ENCODE peak calls at places on chromosomes 4 and X, in ten cellular contexts. One of them, this sample, is unnamed.

GRCh38 chr4:184853385-184853784 is 27.6 kb upstream of the ACSL1 start:
- DNase-seq in EL: no peak
- DNase-seq in PC-3: no peak
- DNase-seq in GM18507: no peak
- DNase-seq in mammary epithelial cell: no peak
- DNase-seq in anterior cingulate cortex: no peak
- DNase-seq in activated T-cell treated with anti-CD3 and anti-CD28 coated beads, Interleukin-2, amount 50 U/mL, for 48 hours: no peak
- DNase-seq in H9: no peak
- DNase-seq in T-helper 9 cell: no peak
- DNase-seq in T-helper 1 cell: no peak
- DNase-seq in this sample: no peak

GRCh38 chr4:186021461-186022167 is 47.3 kb upstream of the TLR3 start:
- DNase-seq in mammary epithelial cell: peak
- DNase-seq in activated T-cell treated with anti-CD3 and anti-CD28 coated beads, Interleukin-2, amount 50 U/mL, for 48 hours: no peak
- DNase-seq in T-helper 9 cell: no peak
- DNase-seq in PC-3: peak
- DNase-seq in GM18507: no peak
- DNase-seq in T-helper 1 cell: no peak
- DNase-seq in H9: peak
- DNase-seq in anterior cingulate cortex: peak
- DNase-seq in EL: peak
- DNase-seq in this sample: peak

GRCh38 chrX:16465081-16465876 is 184.7 kb upstream of the S100G start:
- DNase-seq in mammary epithelial cell: peak
- DNase-seq in H9: no peak
- DNase-seq in GM18507: no peak
- DNase-seq in T-helper 9 cell: no peak
- DNase-seq in activated T-cell treated with anti-CD3 and anti-CD28 coated beads, Interleukin-2, amount 50 U/mL, for 48 hours: no peak
- DNase-seq in anterior cingulate cortex: no peak
- DNase-seq in EL: no peak
- DNase-seq in PC-3: peak
- DNase-seq in T-helper 1 cell: no peak
- DNase-seq in this sample: peak

GRCh38 chr4:1340861-1341260 is 6.1 kb upstream of the UVSSA start:
- DNase-seq in anterior cingulate cortex: no peak
- DNase-seq in T-helper 1 cell: no peak
- DNase-seq in GM18507: no peak
- DNase-seq in mammary epithelial cell: no peak
- DNase-seq in EL: no peak
- DNase-seq in T-helper 9 cell: no peak
- DNase-seq in activated T-cell treated with anti-CD3 and anti-CD28 coated beads, Interleukin-2, amount 50 U/mL, for 48 hours: no peak
- DNase-seq in H9: no peak
- DNase-seq in PC-3: no peak
- DNase-seq in this sample: no peak

GRCh38 chr4:166989886-166990285 is 244.4 kb downstream of the SPOCK3 start:
- DNase-seq in activated T-cell treated with anti-CD3 and anti-CD28 coated beads, Interleukin-2, amount 50 U/mL, for 48 hours: no peak
- DNase-seq in PC-3: no peak
- DNase-seq in anterior cingulate cortex: no peak
- DNase-seq in T-helper 9 cell: no peak
- DNase-seq in T-helper 1 cell: no peak
- DNase-seq in mammary epithelial cell: no peak
- DNase-seq in GM18507: no peak
- DNase-seq in H9: no peak
- DNase-seq in EL: no peak
- DNase-seq in this sample: peak

GRCh38 chr4:109990307-109991257 is 77.9 kb downstream of the EGF start:
- DNase-seq in mammary epithelial cell: no peak
- DNase-seq in H9: no peak
- DNase-seq in T-helper 1 cell: no peak
- DNase-seq in anterior cingulate cortex: no peak
- DNase-seq in EL: no peak
- DNase-seq in PC-3: no peak
- DNase-seq in activated T-cell treated with anti-CD3 and anti-CD28 coated beads, Interleukin-2, amount 50 U/mL, for 48 hours: no peak
- DNase-seq in T-helper 9 cell: no peak
- DNase-seq in GM18507: peak
- DNase-seq in this sample: no peak

GRCh38 chrX:54721424-54721823 is 76.6 kb downstream of the ITIH6 start:
- DNase-seq in EL: peak
- DNase-seq in T-helper 1 cell: no peak
- DNase-seq in activated T-cell treated with anti-CD3 and anti-CD28 coated beads, Interleukin-2, amount 50 U/mL, for 48 hours: no peak
- DNase-seq in anterior cingulate cortex: no peak
- DNase-seq in mammary epithelial cell: peak
- DNase-seq in GM18507: no peak
- DNase-seq in H9: no peak
- DNase-seq in T-helper 9 cell: no peak
- DNase-seq in PC-3: peak
- DNase-seq in this sample: peak

GRCh38 chr4:141133146-141134006 is at the start of gene RNF150:
- DNase-seq in T-helper 1 cell: no peak
- DNase-seq in GM18507: peak
- DNase-seq in PC-3: peak
- DNase-seq in anterior cingulate cortex: peak
- DNase-seq in EL: peak
- DNase-seq in mammary epithelial cell: peak
- DNase-seq in T-helper 9 cell: no peak
- DNase-seq in activated T-cell treated with anti-CD3 and anti-CD28 coated beads, Interleukin-2, amount 50 U/mL, for 48 hours: peak
- DNase-seq in H9: peak
- DNase-seq in this sample: peak

GRCh38 chr4:24988776-24989175 is 42.0 kb downstream of the LGI2 start:
- DNase-seq in T-helper 9 cell: no peak
- DNase-seq in H9: peak
- DNase-seq in anterior cingulate cortex: no peak
- DNase-seq in EL: peak
- DNase-seq in GM18507: no peak
- DNase-seq in T-helper 1 cell: no peak
- DNase-seq in PC-3: peak
- DNase-seq in activated T-cell treated with anti-CD3 and anti-CD28 coated beads, Interleukin-2, amount 50 U/mL, for 48 hours: no peak
- DNase-seq in mammary epithelial cell: peak
- DNase-seq in this sample: peak

GRCh38 chrX:40096395-40097091 is 1.2 kb downstream of the BCOR start:
- DNase-seq in mammary epithelial cell: peak
- DNase-seq in activated T-cell treated with anti-CD3 and anti-CD28 coated beads, Interleukin-2, amount 50 U/mL, for 48 hours: peak
- DNase-seq in GM18507: no peak
- DNase-seq in T-helper 9 cell: peak
- DNase-seq in T-helper 1 cell: peak
- DNase-seq in H9: peak
- DNase-seq in anterior cingulate cortex: peak
- DNase-seq in PC-3: peak
- DNase-seq in EL: peak
- DNase-seq in this sample: no peak

GRCh38 chr4:78584863-78585576 is 33.5 kb downstream of the ANXA3 start:
- DNase-seq in GM18507: no peak
- DNase-seq in PC-3: no peak
- DNase-seq in activated T-cell treated with anti-CD3 and anti-CD28 coated beads, Interleukin-2, amount 50 U/mL, for 48 hours: no peak
- DNase-seq in H9: no peak
- DNase-seq in anterior cingulate cortex: no peak
- DNase-seq in T-helper 1 cell: no peak
- DNase-seq in EL: no peak
- DNase-seq in mammary epithelial cell: no peak
- DNase-seq in T-helper 9 cell: no peak
- DNase-seq in this sample: peak

GRCh38 chrX:69222103-69223090 is 57.1 kb upstream of the PJA1 start:
- DNase-seq in PC-3: peak
- DNase-seq in T-helper 1 cell: peak
- DNase-seq in H9: peak
- DNase-seq in T-helper 9 cell: peak
- DNase-seq in activated T-cell treated with anti-CD3 and anti-CD28 coated beads, Interleukin-2, amount 50 U/mL, for 48 hours: peak
- DNase-seq in GM18507: peak
- DNase-seq in mammary epithelial cell: peak
- DNase-seq in EL: peak
- DNase-seq in anterior cingulate cortex: peak
- DNase-seq in this sample: peak

GRCh38 chrX:123822965-123823364 is 36.9 kb upstream of the XIAP start:
- DNase-seq in PC-3: no peak
- DNase-seq in activated T-cell treated with anti-CD3 and anti-CD28 coated beads, Interleukin-2, amount 50 U/mL, for 48 hours: no peak
- DNase-seq in mammary epithelial cell: no peak
- DNase-seq in T-helper 9 cell: no peak
- DNase-seq in anterior cingulate cortex: no peak
- DNase-seq in T-helper 1 cell: no peak
- DNase-seq in H9: no peak
- DNase-seq in GM18507: no peak
- DNase-seq in EL: no peak
- DNase-seq in this sample: no peak

GRCh38 chr4:123397276-123398150 is 918 bp downstream of the SPRY1 start:
- DNase-seq in T-helper 9 cell: peak
- DNase-seq in anterior cingulate cortex: peak
- DNase-seq in GM18507: no peak
- DNase-seq in T-helper 1 cell: peak
- DNase-seq in activated T-cell treated with anti-CD3 and anti-CD28 coated beads, Interleukin-2, amount 50 U/mL, for 48 hours: peak
- DNase-seq in PC-3: peak
- DNase-seq in H9: peak
- DNase-seq in EL: peak
- DNase-seq in mammary epithelial cell: peak
- DNase-seq in this sample: peak

GRCh38 chr4:39362827-39363226 is 3.3 kb downstream of the RFC1 start:
- DNase-seq in anterior cingulate cortex: no peak
- DNase-seq in T-helper 1 cell: no peak
- DNase-seq in PC-3: no peak
- DNase-seq in EL: peak
- DNase-seq in activated T-cell treated with anti-CD3 and anti-CD28 coated beads, Interleukin-2, amount 50 U/mL, for 48 hours: no peak
- DNase-seq in GM18507: no peak
- DNase-seq in T-helper 9 cell: no peak
- DNase-seq in H9: no peak
- DNase-seq in mammary epithelial cell: no peak
- DNase-seq in this sample: no peak

GRCh38 chrX:15158736-15159406 is 111.0 kb downstream of the ASB9 start:
- DNase-seq in GM18507: no peak
- DNase-seq in activated T-cell treated with anti-CD3 and anti-CD28 coated beads, Interleukin-2, amount 50 U/mL, for 48 hours: peak
- DNase-seq in anterior cingulate cortex: no peak
- DNase-seq in T-helper 9 cell: no peak
- DNase-seq in H9: no peak
- DNase-seq in EL: no peak
- DNase-seq in PC-3: peak
- DNase-seq in T-helper 1 cell: no peak
- DNase-seq in mammary epithelial cell: peak
- DNase-seq in this sample: peak

GRCh38 chr4:99248714-99249113 is 29.7 kb upstream of the ADH6 start:
- DNase-seq in mammary epithelial cell: peak
- DNase-seq in EL: no peak
- DNase-seq in activated T-cell treated with anti-CD3 and anti-CD28 coated beads, Interleukin-2, amount 50 U/mL, for 48 hours: no peak
- DNase-seq in PC-3: peak
- DNase-seq in H9: no peak
- DNase-seq in anterior cingulate cortex: no peak
- DNase-seq in T-helper 9 cell: no peak
- DNase-seq in T-helper 1 cell: no peak
- DNase-seq in GM18507: no peak
- DNase-seq in this sample: peak

GRCh38 chr4:165472943-165473676 is 94.3 kb downstream of the CPE start:
- DNase-seq in GM18507: no peak
- DNase-seq in T-helper 9 cell: no peak
- DNase-seq in PC-3: peak
- DNase-seq in T-helper 1 cell: no peak
- DNase-seq in mammary epithelial cell: no peak
- DNase-seq in H9: no peak
- DNase-seq in anterior cingulate cortex: no peak
- DNase-seq in activated T-cell treated with anti-CD3 and anti-CD28 coated beads, Interleukin-2, amount 50 U/mL, for 48 hours: no peak
- DNase-seq in EL: no peak
- DNase-seq in this sample: no peak

GRCh38 chr4:1809754-1810502 is 16.8 kb downstream of the FGFR3 start:
- DNase-seq in T-helper 9 cell: peak
- DNase-seq in T-helper 1 cell: peak
- DNase-seq in EL: peak
- DNase-seq in H9: peak
- DNase-seq in GM18507: peak
- DNase-seq in activated T-cell treated with anti-CD3 and anti-CD28 coated beads, Interleukin-2, amount 50 U/mL, for 48 hours: peak
- DNase-seq in PC-3: peak
- DNase-seq in anterior cingulate cortex: peak
- DNase-seq in mammary epithelial cell: peak
- DNase-seq in this sample: peak

GRCh38 chr4:73092868-73093267 is 23.4 kb upstream of the COX18 start:
- DNase-seq in mammary epithelial cell: no peak
- DNase-seq in activated T-cell treated with anti-CD3 and anti-CD28 coated beads, Interleukin-2, amount 50 U/mL, for 48 hours: no peak
- DNase-seq in anterior cingulate cortex: no peak
- DNase-seq in T-helper 9 cell: no peak
- DNase-seq in T-helper 1 cell: no peak
- DNase-seq in H9: no peak
- DNase-seq in EL: no peak
- DNase-seq in PC-3: no peak
- DNase-seq in GM18507: no peak
- DNase-seq in this sample: no peak

GRCh38 chr4:7420661-7421040 is 14.1 kb downstream of the PSAPL1 start:
- DNase-seq in GM18507: no peak
- DNase-seq in H9: no peak
- DNase-seq in EL: no peak
- DNase-seq in anterior cingulate cortex: no peak
- DNase-seq in PC-3: no peak
- DNase-seq in T-helper 9 cell: no peak
- DNase-seq in T-helper 1 cell: no peak
- DNase-seq in activated T-cell treated with anti-CD3 and anti-CD28 coated beads, Interleukin-2, amount 50 U/mL, for 48 hours: peak
- DNase-seq in mammary epithelial cell: no peak
- DNase-seq in this sample: no peak

GRCh38 chrX:135522878-135523693 is 2.6 kb downstream of the INTS6L start:
- DNase-seq in GM18507: no peak
- DNase-seq in T-helper 1 cell: no peak
- DNase-seq in anterior cingulate cortex: no peak
- DNase-seq in T-helper 9 cell: no peak
- DNase-seq in activated T-cell treated with anti-CD3 and anti-CD28 coated beads, Interleukin-2, amount 50 U/mL, for 48 hours: no peak
- DNase-seq in mammary epithelial cell: no peak
- DNase-seq in H9: no peak
- DNase-seq in EL: no peak
- DNase-seq in PC-3: no peak
- DNase-seq in this sample: no peak

GRCh38 chr4:30847958-30848357 is 127.8 kb downstream of the PCDH7 start:
- DNase-seq in T-helper 9 cell: no peak
- DNase-seq in T-helper 1 cell: no peak
- DNase-seq in EL: no peak
- DNase-seq in anterior cingulate cortex: no peak
- DNase-seq in mammary epithelial cell: no peak
- DNase-seq in PC-3: no peak
- DNase-seq in GM18507: no peak
- DNase-seq in activated T-cell treated with anti-CD3 and anti-CD28 coated beads, Interleukin-2, amount 50 U/mL, for 48 hours: no peak
- DNase-seq in H9: no peak
- DNase-seq in this sample: no peak

GRCh38 chrX:151759041-151759440 is 24.5 kb downstream of the CNGA2 start:
- DNase-seq in T-helper 9 cell: no peak
- DNase-seq in EL: no peak
- DNase-seq in mammary epithelial cell: no peak
- DNase-seq in anterior cingulate cortex: no peak
- DNase-seq in H9: no peak
- DNase-seq in PC-3: no peak
- DNase-seq in T-helper 1 cell: no peak
- DNase-seq in activated T-cell treated with anti-CD3 and anti-CD28 coated beads, Interleukin-2, amount 50 U/mL, for 48 hours: no peak
- DNase-seq in GM18507: no peak
- DNase-seq in this sample: no peak

GRCh38 chrX:104679175-104679574 is 113.2 kb downstream of the IL1RAPL2 start:
- DNase-seq in H9: no peak
- DNase-seq in EL: no peak
- DNase-seq in GM18507: no peak
- DNase-seq in mammary epithelial cell: no peak
- DNase-seq in PC-3: peak
- DNase-seq in T-helper 1 cell: no peak
- DNase-seq in activated T-cell treated with anti-CD3 and anti-CD28 coated beads, Interleukin-2, amount 50 U/mL, for 48 hours: no peak
- DNase-seq in T-helper 9 cell: no peak
- DNase-seq in anterior cingulate cortex: no peak
- DNase-seq in this sample: peak

GRCh38 chrX:124208675-124209074 is 123.8 kb upstream of the TEX13D start:
- DNase-seq in mammary epithelial cell: no peak
- DNase-seq in activated T-cell treated with anti-CD3 and anti-CD28 coated beads, Interleukin-2, amount 50 U/mL, for 48 hours: no peak
- DNase-seq in PC-3: no peak
- DNase-seq in anterior cingulate cortex: no peak
- DNase-seq in T-helper 9 cell: no peak
- DNase-seq in EL: no peak
- DNase-seq in GM18507: no peak
- DNase-seq in H9: no peak
- DNase-seq in T-helper 1 cell: no peak
- DNase-seq in this sample: no peak

GRCh38 chrX:115058276-115058675 is 40.9 kb upstream of the IL13RA2 start:
- DNase-seq in PC-3: peak
- DNase-seq in T-helper 9 cell: no peak
- DNase-seq in activated T-cell treated with anti-CD3 and anti-CD28 coated beads, Interleukin-2, amount 50 U/mL, for 48 hours: no peak
- DNase-seq in T-helper 1 cell: no peak
- DNase-seq in H9: no peak
- DNase-seq in GM18507: no peak
- DNase-seq in mammary epithelial cell: peak
- DNase-seq in anterior cingulate cortex: no peak
- DNase-seq in EL: peak
- DNase-seq in this sample: peak

GRCh38 chrX:48883729-48884128 is 13.8 kb downstream of the TIMM17B start:
- DNase-seq in mammary epithelial cell: no peak
- DNase-seq in H9: no peak
- DNase-seq in T-helper 1 cell: no peak
- DNase-seq in GM18507: no peak
- DNase-seq in EL: no peak
- DNase-seq in T-helper 9 cell: no peak
- DNase-seq in anterior cingulate cortex: no peak
- DNase-seq in PC-3: peak
- DNase-seq in activated T-cell treated with anti-CD3 and anti-CD28 coated beads, Interleukin-2, amount 50 U/mL, for 48 hours: no peak
- DNase-seq in this sample: no peak

This sample was measured in bronchial epithelial cell.